ENCODE peak calls at places on chromosomes 16 and 17, in eight cellular contexts. J, O, U, E, S, P, A and H are unnamed samples.

GRCh38 chr16:14324581-14324980 is 253.5 kb downstream of the MRTFB start:
- DNase-seq in A (no peak), E (no peak), O (no peak), J (no peak), S (peak), P (no peak), U (peak), H (no peak)

GRCh38 chr16:50458694-50459271 is 89.4 kb upstream of the NKD1 start:
- DNase-seq in O (no peak), S (no peak), U (no peak), E (no peak), J (no peak), P (no peak), A (no peak), H (no peak)

GRCh38 chr17:56257075-56257474 is 103.8 kb downstream of the ANKFN1 start:
- DNase-seq in J (no peak), S (no peak), U (no peak), A (no peak), O (no peak), E (no peak), P (no peak), H (no peak)

GRCh38 chr17:80703109-80703508 is 158.5 kb downstream of the RPTOR start:
- DNase-seq in J (no peak), E (peak), S (no peak), A (no peak), U (no peak), P (no peak), O (no peak), H (no peak)

GRCh38 chr17:6061290-6061689 is 8.9 kb upstream of the WSCD1 start:
- DNase-seq in E (no peak), P (no peak), U (peak), S (peak), O (no peak), A (peak), J (no peak), H (no peak)

GRCh38 chr17:1110844-1111598 is 68.8 kb downstream of the ABR start:
- DNase-seq in A (peak), J (peak), O (no peak), S (peak), P (peak), E (no peak), U (peak), H (no peak)

GRCh38 chr17:31052187-31052889 is 42.4 kb upstream of the NF1 start:
- DNase-seq in S (peak), U (no peak), A (peak), J (no peak), P (no peak), O (peak), E (no peak), H (no peak)

GRCh38 chr17:82752371-82753200 is 721 bp downstream of the TBCD start:
- DNase-seq in J (peak), O (peak), U (peak), P (peak), E (peak), A (no peak), S (no peak), H (no peak)

GRCh38 chr17:21041753-21042433 is 918 bp downstream of the USP22 start:
- DNase-seq in A (peak), U (peak), J (peak), O (peak), E (peak), P (peak), S (peak), H (peak)

GRCh38 chr16:65679785-65680184 is 557.9 kb upstream of the CDH11 start:
- DNase-seq in P (no peak), E (no peak), J (no peak), S (no peak), U (no peak), A (no peak), O (no peak), H (no peak)

GRCh38 chr17:60169921-60170817 is 20.4 kb downstream of the CA4 start:
- DNase-seq in J (peak), E (no peak), S (peak), U (peak), P (no peak), A (no peak), O (no peak), H (no peak)

GRCh38 chr17:6328279-6328678 is 106.6 kb downstream of the AIPL1 start:
- DNase-seq in P (no peak), A (no peak), E (no peak), J (no peak), U (peak), O (no peak), S (no peak), H (no peak)

GRCh38 chr17:22707626-22708025 is 1015.3 kb downstream of the KCNJ18 start:
- DNase-seq in U (no peak), A (no peak), O (no peak), S (no peak), P (no peak), J (no peak), E (no peak), H (no peak)

GRCh38 chr17:44898768-44899073 is 524 bp downstream of the EFTUD2 start:
- DNase-seq in E (no peak), S (no peak), A (no peak), J (peak), P (no peak), O (no peak), U (no peak), H (no peak)

GRCh38 chr17:45740553-45741330 is 43.4 kb upstream of the CRHR1 start:
- DNase-seq in J (peak), P (no peak), U (peak), E (no peak), A (no peak), S (no peak), O (no peak), H (peak)

GRCh38 chr16:78235876-78236275 is 136.4 kb downstream of the WWOX start:
- DNase-seq in J (no peak), A (no peak), U (no peak), P (no peak), O (no peak), S (no peak), E (no peak), H (no peak)

GRCh38 chr16:66364959-66365306 is 1.6 kb upstream of the CDH5 start:
- DNase-seq in S (no peak), J (no peak), U (no peak), A (no peak), E (no peak), O (no peak), P (no peak), H (no peak)

GRCh38 chr16:62738631-62739030 is 702.4 kb upstream of the CDH8 start:
- DNase-seq in O (no peak), J (no peak), S (no peak), U (no peak), E (no peak), P (no peak), A (no peak), H (no peak)

GRCh38 chr17:65370669-65371126 is 190.8 kb downstream of the AXIN2 start:
- DNase-seq in E (no peak), A (no peak), P (no peak), U (peak), S (peak), J (peak), O (peak), H (no peak)

GRCh38 chr17:5714993-5715392 is 130.7 kb upstream of the NLRP1 start:
- DNase-seq in E (no peak), A (no peak), J (no peak), S (no peak), P (no peak), O (no peak), U (no peak), H (no peak)

GRCh38 chr17:47315451-47316266 is 8.1 kb upstream of the EFCAB13 start:
- DNase-seq in O (no peak), A (no peak), J (peak), U (peak), P (no peak), E (no peak), S (peak), H (no peak)

GRCh38 chr16:63241476-63241875 is 1205.2 kb upstream of the CDH8 start:
- DNase-seq in O (no peak), S (no peak), U (no peak), P (no peak), A (no peak), J (no peak), E (no peak), H (no peak)

GRCh38 chr17:61411114-61411943 is 11.7 kb downstream of the TBX2 start:
- DNase-seq in A (no peak), U (peak), O (peak), J (peak), P (peak), E (no peak), S (peak), H (peak)

GRCh38 chr16:29696881-29697331 is 17.9 kb downstream of the QPRT start:
- DNase-seq in P (no peak), S (no peak), O (no peak), A (no peak), E (no peak), J (no peak), U (no peak), H (no peak)

GRCh38 chr17:20262116-20262977 is 205.0 kb downstream of the LGALS9B start:
- DNase-seq in P (no peak), U (peak), S (no peak), A (no peak), J (no peak), E (no peak), O (no peak), H (no peak)

GRCh38 chr17:55356440-55357328 is 65.0 kb downstream of the MMD start:
- DNase-seq in P (peak), O (peak), E (peak), S (peak), U (peak), J (peak), A (peak), H (peak)

GRCh38 chr16:2428051-2428786 is 1.0 kb upstream of the CCNF start:
- DNase-seq in A (no peak), U (no peak), J (peak), E (no peak), S (peak), P (peak), O (no peak), H (peak)

GRCh38 chr16:87701505-87701921 is 64.3 kb downstream of the KLHDC4 start:
- DNase-seq in S (no peak), P (no peak), U (no peak), O (no peak), A (no peak), E (no peak), J (no peak), H (no peak)

GRCh38 chr16:51508813-51509212 is 357.7 kb upstream of the SALL1 start:
- DNase-seq in A (no peak), P (no peak), U (no peak), O (no peak), S (peak), E (no peak), J (no peak), H (no peak)

GRCh38 chr17:4176803-4177472 is 33.9 kb downstream of the CYB5D2 start:
- DNase-seq in O (no peak), S (no peak), A (no peak), E (no peak), J (no peak), P (peak), U (no peak), H (no peak)

GRCh38 chr16:85637808-85638186 is 24.7 kb downstream of the GSE1 start:
- DNase-seq in P (no peak), O (no peak), A (no peak), E (no peak), U (no peak), J (no peak), S (no peak), H (no peak)

GRCh38 chr16:85637061-85637807 is 24.1 kb downstream of the GSE1 start:
- DNase-seq in S (no peak), O (no peak), U (no peak), E (no peak), P (no peak), J (no peak), A (no peak), H (no peak)

GRCh38 chr16:85639529-85640253 is 26.6 kb downstream of the GSE1 start:
- DNase-seq in O (peak), J (no peak), U (no peak), S (no peak), E (no peak), P (no peak), A (no peak), H (no peak)

GRCh38 chr16:85638695-85639409 is 25.7 kb downstream of the GSE1 start:
- DNase-seq in P (no peak), O (no peak), A (no peak), E (no peak), S (no peak), U (no peak), J (no peak), H (no peak)

DNA sequence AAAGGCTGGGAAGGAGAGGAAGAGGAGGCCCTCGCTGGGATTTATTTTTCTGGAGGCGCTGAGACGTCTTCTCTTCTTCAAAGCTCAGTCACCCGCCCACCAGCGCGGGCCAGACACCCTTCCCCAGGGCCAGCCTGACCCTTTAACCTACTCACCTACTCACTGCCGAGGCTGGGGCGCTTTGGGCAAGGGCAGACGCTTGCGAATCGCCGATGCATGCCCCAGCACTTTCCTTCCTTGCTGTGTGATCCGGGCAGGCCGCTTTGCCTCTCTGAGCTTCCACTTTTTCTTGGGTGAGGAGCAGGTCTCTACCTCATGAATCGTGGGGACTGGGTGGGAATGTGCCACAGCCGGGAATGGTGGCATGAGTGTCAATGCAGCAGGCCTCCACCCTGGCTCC is 25.1 kb downstream of the GSE1 start:
- DNase-seq in E (no peak), J (no peak), P (no peak), A (no peak), S (no peak), U (no peak), O (no peak), H (no peak)
- TF ChIP-seq CTCF in E (no peak), J (no peak), P (no peak), A (no peak), S (no peak), U (no peak), O (no peak), H (no peak)

DNA sequence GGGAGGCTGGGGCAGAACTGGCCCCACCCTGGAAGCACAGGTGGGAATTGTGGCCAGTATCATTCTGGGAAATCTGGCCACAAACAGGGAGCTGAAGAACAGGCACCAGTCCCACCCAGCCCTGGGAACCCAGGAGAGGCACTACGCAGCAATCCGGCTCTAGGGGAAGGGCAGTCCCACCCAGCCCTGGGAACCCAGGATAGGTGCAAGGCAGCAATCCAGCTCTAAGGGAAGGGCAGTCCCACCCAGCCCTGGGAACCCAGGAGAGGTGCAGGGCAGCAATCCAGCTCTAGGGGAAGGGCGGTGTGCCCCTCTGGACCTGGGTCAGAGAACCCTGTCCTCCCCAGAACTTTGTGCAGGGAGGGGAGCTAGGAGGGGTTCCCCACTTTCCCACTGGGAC is 7.1 kb downstream of the DRC3 start:
- DNase-seq in O (no peak), E (no peak), U (no peak), P (no peak), A (no peak), J (no peak), S (no peak), H (no peak)
- TF ChIP-seq CTCF in O (no peak), E (no peak), U (no peak), P (no peak), A (no peak), J (no peak), S (no peak), H (no peak)

GRCh38 chr16:15422222-15422621 is 12.2 kb upstream of the BMERB1 start:
- DNase-seq in O (peak), P (no peak), U (no peak), A (no peak), S (no peak), J (no peak), E (no peak), H (no peak)

GRCh38 chr16:15425861-15426260 is 8.5 kb upstream of the BMERB1 start:
- DNase-seq in O (no peak), J (no peak), U (no peak), E (no peak), S (no peak), P (no peak), A (no peak), H (no peak)

GRCh38 chr16:15427648-15428239 is 6.6 kb upstream of the BMERB1 start:
- DNase-seq in S (peak), A (peak), E (peak), P (peak), O (peak), J (peak), U (peak), H (peak)
- TF ChIP-seq CTCF in S (peak), A (peak), E (peak), P (peak), O (peak), J (peak), U (peak), H (peak)

GRCh38 chr17:41620583-41621434 is 3.6 kb downstream of the KRT17 start:
- DNase-seq in P (no peak), E (no peak), S (no peak), A (no peak), U (no peak), J (no peak), O (no peak), H (no peak)
- TF ChIP-seq CTCF in P (no peak), E (no peak), S (no peak), A (peak), U (no peak), J (no peak), O (no peak), H (no peak)

DNA sequence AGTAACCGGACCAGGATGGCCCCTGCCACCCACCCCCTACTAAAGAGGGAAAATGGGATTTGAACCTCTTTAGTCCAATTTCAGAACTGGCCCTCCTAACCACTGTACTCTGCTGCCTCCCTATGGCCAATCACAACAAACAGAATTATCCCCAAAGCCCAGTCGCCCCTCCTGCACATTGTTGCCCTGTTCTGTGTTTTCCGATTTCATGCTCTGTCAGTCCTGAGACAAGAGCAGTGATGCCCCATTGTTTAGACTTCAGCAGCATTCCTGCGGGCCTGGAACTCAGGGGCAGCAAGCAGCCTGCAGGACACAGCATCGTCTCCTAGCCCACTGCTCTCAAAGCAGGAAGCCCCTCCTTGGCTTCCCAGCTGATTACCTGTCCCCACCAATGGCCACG is 20.5 kb upstream of the KLHL11 start:
- DNase-seq in O (no peak), S (no peak), U (no peak), J (no peak), P (no peak), E (no peak), A (no peak), H (peak)
- TF ChIP-seq CTCF in O (no peak), S (peak), U (peak), J (no peak), P (no peak), E (peak), A (no peak), H (peak)

GRCh38 chr16:83742076-83742475 is 65.7 kb upstream of the HSBP1 start:
- DNase-seq in S (no peak), U (no peak), O (no peak), A (no peak), P (no peak), J (no peak), E (no peak), H (no peak)

GRCh38 chr16:83744521-83744981 is 63.2 kb upstream of the HSBP1 start:
- DNase-seq in S (peak), A (no peak), J (no peak), P (no peak), O (peak), U (no peak), E (no peak), H (peak)

GRCh38 chr16:83743241-83743640 is 64.5 kb upstream of the HSBP1 start:
- DNase-seq in J (no peak), O (no peak), S (no peak), A (no peak), P (no peak), U (no peak), E (no peak), H (no peak)

GRCh38 chr16:83743720-83744119 is 64.1 kb upstream of the HSBP1 start:
- DNase-seq in A (no peak), O (no peak), P (no peak), J (no peak), E (no peak), S (no peak), U (no peak), H (no peak)

DNA sequence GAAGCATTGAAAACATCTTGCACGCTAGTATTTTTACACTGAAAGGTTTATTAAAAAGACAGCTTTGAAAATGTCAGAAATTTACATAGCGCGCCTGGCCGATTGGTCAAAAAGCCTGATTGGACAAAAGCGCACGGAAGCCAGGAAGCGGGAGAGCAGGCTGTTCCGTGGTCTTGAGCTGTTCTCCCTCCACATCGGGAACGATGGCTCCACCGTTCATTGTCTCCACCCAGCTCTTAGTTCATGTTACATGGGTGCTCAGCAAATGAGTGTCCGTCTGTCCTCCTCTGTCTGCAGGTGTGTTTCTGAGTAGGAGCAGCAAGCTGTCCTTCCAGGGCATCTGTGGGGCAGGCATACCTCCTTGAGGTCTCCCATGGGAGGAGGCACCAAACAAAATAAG is 65.3 kb upstream of the HSBP1 start:
- DNase-seq in E (no peak), S (no peak), J (no peak), O (no peak), A (no peak), U (no peak), P (no peak), H (no peak)
- TF ChIP-seq CTCF in E (no peak), S (no peak), J (no peak), O (no peak), A (no peak), U (no peak), P (no peak), H (no peak)

GRCh38 chr16:55497558-55497957 is 11.3 kb upstream of the LPCAT2 start:
- DNase-seq in U (no peak), J (no peak), A (no peak), E (no peak), O (no peak), S (no peak), P (no peak), H (no peak)

GRCh38 chr16:55492756-55493380 is 13.9 kb downstream of the MMP2 start:
- DNase-seq in S (no peak), O (no peak), U (no peak), J (no peak), A (no peak), P (no peak), E (no peak), H (no peak)

GRCh38 chr16:55495616-55496289 is 13.1 kb upstream of the LPCAT2 start:
- DNase-seq in U (no peak), S (peak), J (peak), O (no peak), A (no peak), E (no peak), P (no peak), H (no peak)

GRCh38 chr16:55496509-55497145 is 12.2 kb upstream of the LPCAT2 start:
- DNase-seq in O (no peak), A (no peak), S (no peak), E (no peak), J (no peak), U (no peak), P (no peak), H (no peak)

DNA sequence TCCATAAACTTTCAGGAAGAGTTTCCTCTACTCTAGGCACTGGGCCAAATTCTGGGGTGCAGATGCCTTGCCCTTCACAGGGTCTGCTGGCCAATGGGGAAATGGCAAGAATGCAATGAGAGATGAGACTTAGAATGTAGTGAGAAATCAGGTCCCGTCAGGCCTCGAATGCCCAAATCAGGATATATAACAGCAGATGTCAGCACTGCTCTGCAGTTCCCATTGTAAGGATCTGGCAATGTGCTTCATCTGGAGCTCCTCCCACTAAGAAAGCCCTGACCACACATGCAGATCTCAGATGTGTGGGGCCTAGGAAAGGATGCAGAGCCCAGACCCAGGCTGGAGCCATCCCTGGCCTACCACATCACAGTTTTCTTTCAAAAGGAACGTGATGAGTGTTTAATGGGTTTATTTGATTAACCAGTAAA is 13.9 kb upstream of the LPCAT2 start:
- DNase-seq in P (peak), A (no peak), O (no peak), J (peak), S (peak), E (no peak), U (peak), H (no peak)
- TF ChIP-seq CTCF in P (no peak), A (no peak), O (peak), J (no peak), S (peak), E (no peak), U (peak), H (no peak)

GRCh38 chr17:57727776-57728175 is 17.3 kb downstream of the CCDC182 start:
- DNase-seq in O (no peak), J (no peak), A (no peak), P (no peak), U (no peak), S (no peak), E (no peak), H (no peak)
- TF ChIP-seq CTCF in O (no peak), J (no peak), A (no peak), P (no peak), U (no peak), S (no peak), E (no peak), H (no peak)